ENCODE peak calls at places on chromosomes 7 and 10, in nine cellular contexts. T, B, D, J, U, R, Z, A and L are unnamed samples.

GRCh38 chr10:45442670-45443069 is 68.7 kb downstream of the ALOX5 start:
- DNase-seq in T (no peak), Z (no peak), J (no peak), U (peak; percentile 62), A (no peak), B (no peak), D (no peak), R (no peak), L (no peak)

GRCh38 chr10:29186221-29186620 is 102.6 kb upstream of the LYZL1 start:
- DNase-seq in J (no peak), A (no peak), R (no peak), Z (no peak), B (peak; percentile 2), T (no peak), U (no peak), D (no peak), L (no peak)

GRCh38 chr10:113426181-113426837 is 126.5 kb upstream of the HABP2 start:
- DNase-seq in T (no peak), D (no peak), B (no peak), J (no peak), Z (no peak), R (peak; percentile 21), U (no peak), A (no peak), L (no peak)

GRCh38 chr7:44058759-44059218 is 6.6 kb downstream of the PGAM2 start:
- DNase-seq in B (no peak), Z (no peak), A (no peak), D (no peak), U (no peak), J (no peak), R (no peak), T (no peak), L (no peak)

GRCh38 chr7:82384051-82384464 is 59.5 kb downstream of the CACNA2D1 start:
- DNase-seq in T (no peak), A (no peak), U (no peak), B (no peak), R (no peak), Z (no peak), J (no peak), D (no peak), L (no peak)

GRCh38 chr10:90742189-90742588 is 115.7 kb downstream of the HTR7 start:
- DNase-seq in J (no peak), Z (peak; percentile 16), B (peak; percentile 69), U (no peak), R (no peak), A (no peak), D (no peak), T (no peak), L (peak; percentile 73)

GRCh38 chr7:90180649-90181048 is 26.4 kb downstream of the STEAP1 start:
- DNase-seq in D (no peak), Z (peak; percentile 32), B (peak; percentile 50), T (no peak), A (no peak), J (no peak), R (no peak), U (no peak), L (peak; percentile 6)

GRCh38 chr7:151637781-151638261 is 118.1 kb upstream of the RHEB start:
- DNase-seq in J (no peak), Z (no peak), D (no peak), A (no peak), B (no peak), T (no peak), U (no peak), R (no peak), L (no peak)

GRCh38 chr7:55140221-55140980 is 121.6 kb downstream of the EGFR start:
- DNase-seq in Z (no peak), A (no peak), D (no peak), T (no peak), B (no peak), R (no peak), U (no peak), J (peak; percentile 35), L (peak; percentile 60)

GRCh38 chr10:132375116-132375794 is 21.7 kb upstream of the PWWP2B start:
- DNase-seq in B (no peak), R (no peak), T (no peak), J (no peak), D (no peak), U (peak; percentile 47), A (no peak), Z (no peak), L (no peak)

GRCh38 chr10:119207713-119208552 is 562 bp downstream of the GRK5 start:
- DNase-seq in J (peak; percentile 73), T (peak; percentile 56), U (peak; percentile 54), D (peak; percentile 51), B (peak; percentile 39), Z (no peak), R (peak; percentile 36), A (peak; percentile 39), L (peak; percentile 82)

GRCh38 chr7:54841772-54842707 is 83.0 kb upstream of the SEC61G start:
- DNase-seq in U (peak; percentile 66), D (peak; percentile 12), B (peak; percentile 60), R (no peak), Z (peak; percentile 33), J (no peak), T (peak; percentile 19), A (no peak), L (peak; percentile 39)

GRCh38 chr7:116772423-116772852 is 89.9 kb upstream of the CAPZA2 start:
- DNase-seq in R (no peak), B (peak; percentile 87), U (no peak), D (no peak), J (no peak), T (no peak), Z (peak; percentile 77), A (no peak), L (peak; percentile 82)

GRCh38 chr7:116772926-116773749 is 89.2 kb upstream of the CAPZA2 start:
- DNase-seq in B (no peak), Z (no peak), D (no peak), U (peak; percentile 38), J (no peak), A (no peak), R (no peak), T (no peak), L (no peak)

GRCh38 chr7:116770941-116771340 is 91.4 kb upstream of the CAPZA2 start:
- DNase-seq in J (no peak), T (no peak), U (no peak), B (peak; percentile 10), A (no peak), R (no peak), D (no peak), Z (peak; percentile 40), L (no peak)

GRCh38 chr7:116769541-116769940 is 92.8 kb upstream of the CAPZA2 start:
- DNase-seq in T (no peak), B (no peak), A (no peak), Z (no peak), U (no peak), D (no peak), J (no peak), R (no peak), L (no peak)

GRCh38 chr7:116771640-116772039 is 90.7 kb upstream of the CAPZA2 start:
- DNase-seq in D (no peak), R (no peak), T (no peak), B (no peak), U (no peak), J (peak; percentile 30), Z (no peak), A (no peak), L (no peak)
- H3K27ac ChIP-seq in D (no peak overlapping the region), R (peak overlapping the region; percentile 74), T (no peak overlapping the region), B (peak overlapping the region; percentile 95), U (no peak overlapping the region), J (peak overlapping the region; percentile 85), Z (peak overlapping the region; percentile 97), A (no peak overlapping the region), L (no peak overlapping the region)

GRCh38 chr10:48601789-48602188 is 3.1 kb downstream of the ARHGAP22 start:
- DNase-seq in A (no peak), T (no peak), U (no peak), D (no peak), Z (no peak), J (no peak), R (no peak), B (no peak), L (no peak)

GRCh38 chr10:48599830-48600134 is 5.1 kb downstream of the ARHGAP22 start:
- DNase-seq in D (no peak), T (no peak), U (no peak), A (no peak), B (peak; percentile 44), J (no peak), R (no peak), Z (no peak), L (peak; percentile 43)

GRCh38 chr10:48600645-48601505 is 4.0 kb downstream of the ARHGAP22 start:
- DNase-seq in D (no peak), A (no peak), B (no peak), U (no peak), J (no peak), Z (no peak), T (no peak), R (no peak), L (no peak)

GRCh38 chr10:48598243-48598935 is 6.5 kb downstream of the ARHGAP22 start:
- DNase-seq in T (no peak), A (no peak), D (no peak), J (no peak), U (no peak), Z (no peak), R (no peak), B (no peak), L (no peak)

DNA sequence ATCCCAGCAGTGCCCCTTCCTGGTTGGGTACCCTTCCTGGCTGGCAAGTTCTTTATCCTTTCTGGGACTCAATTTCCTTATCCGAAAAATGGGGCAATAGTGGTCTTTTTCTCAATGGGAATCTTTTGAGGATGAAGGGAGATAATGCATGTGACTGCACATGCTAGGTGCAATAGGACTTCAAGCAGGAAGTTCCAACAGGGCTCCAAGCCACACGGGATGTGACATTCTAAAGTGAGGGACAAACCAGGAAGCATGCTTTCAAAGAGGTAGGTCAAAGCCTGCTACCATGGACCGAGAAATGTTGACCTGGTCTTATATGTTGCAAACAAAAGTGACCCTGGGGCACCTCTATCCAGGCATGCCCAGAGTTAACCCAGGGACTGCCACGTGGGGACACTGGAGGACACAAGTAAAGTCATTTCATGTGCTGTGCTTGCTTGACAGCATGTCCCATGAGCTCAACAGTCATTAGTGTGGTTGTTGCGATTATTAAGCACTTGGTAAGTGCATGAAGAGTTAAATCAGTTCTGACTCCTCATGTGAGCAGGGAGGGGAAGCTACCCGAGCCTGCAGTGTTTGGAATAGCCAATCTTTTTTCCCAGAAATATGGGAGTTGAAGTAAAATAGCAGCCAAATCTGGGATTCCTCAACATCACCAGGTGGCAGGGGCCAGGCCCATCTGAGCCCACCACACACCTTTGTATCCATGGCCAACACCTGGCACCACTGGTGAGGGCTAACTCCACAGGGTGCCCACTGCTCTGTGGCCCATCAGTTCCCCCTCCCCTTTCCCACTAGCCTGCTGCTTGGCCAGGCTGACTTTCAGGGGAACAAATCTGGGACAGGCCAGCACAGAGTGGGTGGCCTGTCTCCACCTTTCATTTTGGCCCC is 5.7 kb downstream of the ARHGAP22 start:
- DNase-seq in U (no peak), D (no peak), A (no peak), R (no peak), J (no peak), Z (no peak), T (no peak), B (no peak), L (no peak)
- TF ChIP-seq EZH2phosphoT487 in U (no peak), D (no peak), A (no peak), R (no peak), J (no peak), Z (no peak), T (no peak), B (no peak), L (no peak)

GRCh38 chr7:156703773-156704482 is 63.4 kb downstream of the RNF32 start:
- DNase-seq in T (no peak), B (no peak), J (no peak), D (peak; percentile 13), A (peak; percentile 93), R (no peak), Z (no peak), U (no peak), L (no peak)
- H3K27ac ChIP-seq in T (no peak overlapping the region), B (no peak overlapping the region), J (no peak overlapping the region), D (no peak overlapping the region), A (peak overlapping the region; percentile 29), R (no peak overlapping the region), Z (no peak overlapping the region), U (no peak overlapping the region), L (no peak overlapping the region)

GRCh38 chr10:13366891-13367290 is 18.8 kb upstream of the SEPHS1 start:
- DNase-seq in Z (no peak), R (no peak), U (no peak), J (no peak), T (no peak), A (no peak), D (no peak), B (no peak), L (no peak)
- TF ChIP-seq EZH2phosphoT487 in Z (no peak), R (no peak), U (no peak), J (no peak), T (no peak), A (no peak), D (no peak), B (no peak), L (no peak)